ENCODE peak calls at places on chromosomes 1 and 21, in seven cellular contexts. One of them, this sample, is unnamed.

GRCh38 chr1:182299728-182300581 is 91.6 kb downstream of the GLUL start:
- DNase-seq in activated T-cell treated with anti-CD3 and anti-CD28 coated beads for 1 hour: no peak
- DNase-seq in EH: peak
- DNase-seq in astrocyte of the spinal cord: peak
- DNase-seq in GM19239: no peak
- DNase-seq in Calu3: peak
- DNase-seq in HTR-8/SVneo: no peak
- DNase-seq in this sample: no peak

GRCh38 chr1:31943546-31944184 is 5.5 kb upstream of the PTP4A2 start:
- DNase-seq in activated T-cell treated with anti-CD3 and anti-CD28 coated beads for 1 hour: no peak
- DNase-seq in EH: peak
- DNase-seq in astrocyte of the spinal cord: peak
- DNase-seq in GM19239: no peak
- DNase-seq in Calu3: no peak
- DNase-seq in HTR-8/SVneo: no peak
- DNase-seq in this sample: no peak

GRCh38 chr1:90964444-90965035 is 57.3 kb downstream of the ZNF644 start:
- DNase-seq in activated T-cell treated with anti-CD3 and anti-CD28 coated beads for 1 hour: no peak
- DNase-seq in EH: peak
- DNase-seq in astrocyte of the spinal cord: peak
- DNase-seq in GM19239: no peak
- DNase-seq in Calu3: no peak
- DNase-seq in HTR-8/SVneo: peak
- DNase-seq in this sample: no peak

GRCh38 chr21:8988696-8989095 is 1532.7 kb upstream of the TPTE start:
- DNase-seq in activated T-cell treated with anti-CD3 and anti-CD28 coated beads for 1 hour: no peak
- DNase-seq in EH: peak
- DNase-seq in astrocyte of the spinal cord: no peak
- DNase-seq in GM19239: no peak
- DNase-seq in Calu3: peak
- DNase-seq in HTR-8/SVneo: no peak
- DNase-seq in this sample: no peak

GRCh38 chr21:44087426-44088400 is 19.5 kb upstream of the PWP2 start:
- DNase-seq in activated T-cell treated with anti-CD3 and anti-CD28 coated beads for 1 hour: no peak
- DNase-seq in EH: no peak
- DNase-seq in astrocyte of the spinal cord: no peak
- DNase-seq in GM19239: no peak
- DNase-seq in Calu3: no peak
- DNase-seq in HTR-8/SVneo: no peak
- DNase-seq in this sample: no peak

GRCh38 chr1:85894651-85895050 is 186.4 kb upstream of the ZNHIT6 start:
- DNase-seq in activated T-cell treated with anti-CD3 and anti-CD28 coated beads for 1 hour: no peak
- DNase-seq in EH: peak
- DNase-seq in astrocyte of the spinal cord: peak
- DNase-seq in GM19239: no peak
- DNase-seq in Calu3: peak
- DNase-seq in HTR-8/SVneo: peak
- DNase-seq in this sample: no peak

GRCh38 chr1:210464519-210465039 is 135.9 kb downstream of the HHAT start:
- DNase-seq in activated T-cell treated with anti-CD3 and anti-CD28 coated beads for 1 hour: no peak
- DNase-seq in EH: peak
- DNase-seq in astrocyte of the spinal cord: peak
- DNase-seq in GM19239: no peak
- DNase-seq in Calu3: peak
- DNase-seq in HTR-8/SVneo: no peak
- DNase-seq in this sample: peak

GRCh38 chr1:185969524-185969991 is 235.4 kb downstream of the HMCN1 start:
- DNase-seq in activated T-cell treated with anti-CD3 and anti-CD28 coated beads for 1 hour: no peak
- DNase-seq in EH: peak
- DNase-seq in astrocyte of the spinal cord: peak
- DNase-seq in GM19239: no peak
- DNase-seq in Calu3: no peak
- DNase-seq in HTR-8/SVneo: no peak
- DNase-seq in this sample: no peak

GRCh38 chr1:115456441-115456961 is 118.5 kb upstream of the NGF start:
- DNase-seq in activated T-cell treated with anti-CD3 and anti-CD28 coated beads for 1 hour: no peak
- DNase-seq in EH: peak
- DNase-seq in astrocyte of the spinal cord: peak
- DNase-seq in GM19239: no peak
- DNase-seq in Calu3: no peak
- DNase-seq in HTR-8/SVneo: no peak
- DNase-seq in this sample: no peak

GRCh38 chr1:55534565-55535091 is 319.5 kb upstream of the USP24 start:
- DNase-seq in activated T-cell treated with anti-CD3 and anti-CD28 coated beads for 1 hour: no peak
- DNase-seq in EH: no peak
- DNase-seq in astrocyte of the spinal cord: no peak
- DNase-seq in GM19239: no peak
- DNase-seq in Calu3: no peak
- DNase-seq in HTR-8/SVneo: no peak
- DNase-seq in this sample: no peak

GRCh38 chr21:26377111-26377694 is 195.9 kb downstream of the CYYR1 start:
- DNase-seq in activated T-cell treated with anti-CD3 and anti-CD28 coated beads for 1 hour: no peak
- DNase-seq in EH: no peak
- DNase-seq in astrocyte of the spinal cord: no peak
- DNase-seq in GM19239: no peak
- DNase-seq in Calu3: no peak
- DNase-seq in HTR-8/SVneo: no peak
- DNase-seq in this sample: no peak

GRCh38 chr1:217014066-217014465 is 290.8 kb upstream of the ESRRG start:
- DNase-seq in activated T-cell treated with anti-CD3 and anti-CD28 coated beads for 1 hour: no peak
- DNase-seq in EH: no peak
- DNase-seq in astrocyte of the spinal cord: no peak
- DNase-seq in GM19239: no peak
- DNase-seq in Calu3: no peak
- DNase-seq in HTR-8/SVneo: no peak
- DNase-seq in this sample: no peak

GRCh38 chr1:31372961-31373896 is at the start of gene FABP3:
- DNase-seq in activated T-cell treated with anti-CD3 and anti-CD28 coated beads for 1 hour: no peak
- DNase-seq in EH: peak
- DNase-seq in astrocyte of the spinal cord: peak
- DNase-seq in GM19239: peak
- DNase-seq in Calu3: peak
- DNase-seq in HTR-8/SVneo: peak
- DNase-seq in this sample: no peak

GRCh38 chr1:102879439-102879993 is 228.8 kb downstream of the COL11A1 start:
- DNase-seq in activated T-cell treated with anti-CD3 and anti-CD28 coated beads for 1 hour: no peak
- DNase-seq in EH: peak
- DNase-seq in astrocyte of the spinal cord: peak
- DNase-seq in GM19239: no peak
- DNase-seq in Calu3: no peak
- DNase-seq in HTR-8/SVneo: peak
- DNase-seq in this sample: no peak

GRCh38 chr1:47188901-47189785 is 693 bp downstream of the PDZK1IP1 start:
- DNase-seq in activated T-cell treated with anti-CD3 and anti-CD28 coated beads for 1 hour: no peak
- DNase-seq in EH: no peak
- DNase-seq in astrocyte of the spinal cord: no peak
- DNase-seq in GM19239: no peak
- DNase-seq in Calu3: no peak
- DNase-seq in HTR-8/SVneo: no peak
- DNase-seq in this sample: no peak

GRCh38 chr21:40208960-40209359 is 341.7 kb downstream of the PCP4 start:
- DNase-seq in activated T-cell treated with anti-CD3 and anti-CD28 coated beads for 1 hour: no peak
- DNase-seq in EH: no peak
- DNase-seq in astrocyte of the spinal cord: no peak
- DNase-seq in GM19239: no peak
- DNase-seq in Calu3: no peak
- DNase-seq in HTR-8/SVneo: no peak
- DNase-seq in this sample: no peak